ENCODE peak calls at places on chromosomes 11 and 22, in four cellular contexts. Y, M, V and W are unnamed samples.

GRCh38 chr22:17121235-17122195 is at the start of gene TMEM121B:
- DNase-seq in M (peak; percentile 85), V (peak; percentile 89), Y (peak; percentile 51), W (peak; percentile 69)

GRCh38 chr11:42620796-42621195 is 691.0 kb upstream of the API5 start:
- DNase-seq in M (no peak), V (no peak), Y (no peak), W (no peak)

GRCh38 chr22:20728523-20729190 is 45.3 kb upstream of the SERPIND1 start:
- DNase-seq in V (no peak), M (no peak), Y (no peak), W (no peak)

GRCh38 chr11:13140028-13140870 is 131.1 kb downstream of the RASSF10 start:
- DNase-seq in M (no peak), Y (peak; percentile 65), V (no peak), W (no peak)

GRCh38 chr11:132472411-132473205 is 1059.7 kb downstream of the OPCML start:
- DNase-seq in M (peak; percentile 19), V (no peak), Y (no peak), W (peak; percentile 27)

GRCh38 chr11:113159967-113160621 is 154.3 kb upstream of the TTC12 start:
- DNase-seq in V (peak; percentile 45), M (no peak), Y (no peak), W (peak; percentile 69)

GRCh38 chr22:20295262-20296064 is 24.4 kb downstream of the DGCR6L start:
- DNase-seq in M (no peak), Y (no peak), V (no peak), W (no peak)

GRCh38 chr22:47374273-47374771 is 611.9 kb downstream of the TBC1D22A start:
- DNase-seq in M (no peak), V (no peak), Y (no peak), W (no peak)

GRCh38 chr11:101187748-101188147 is 58.1 kb upstream of the PGR start:
- DNase-seq in Y (no peak), M (peak; percentile 5), V (no peak), W (no peak)

GRCh38 chr22:44185237-44186120 is 4.8 kb downstream of the PARVG start:
- DNase-seq in M (no peak), V (no peak), Y (no peak), W (no peak)

GRCh38 chr22:30205281-30206115 is 41.1 kb downstream of the LIF start:
- DNase-seq in Y (peak; percentile 99), M (peak; percentile 60), V (peak; percentile 75), W (peak; percentile 94)

GRCh38 chr11:2166091-2166851 is 5.3 kb upstream of the INS start:
- DNase-seq in Y (no peak), V (no peak), M (no peak), W (peak; percentile 33)

GRCh38 chr22:20724676-20725454 is 49.0 kb upstream of the SERPIND1 start:
- DNase-seq in Y (no peak), M (no peak), V (no peak), W (no peak)

GRCh38 chr11:65100674-65101350 is 4.8 kb downstream of the VPS51 start:
- DNase-seq in Y (no peak), V (no peak), M (no peak), W (no peak)

GRCh38 chr11:62024975-62025374 is 57.5 kb upstream of the FTH1 start:
- DNase-seq in V (no peak), Y (no peak), M (no peak), W (no peak)
- H3K4me3 ChIP-seq in V (no peak overlapping the region), Y (peak overlapping the region; percentile 55), M (no peak overlapping the region), W (peak overlapping the region; percentile 31)

GRCh38 chr11:62504158-62504973 is 42.2 kb downstream of the AHNAK start:
- DNase-seq in V (peak; percentile 39), M (peak; percentile 19), Y (no peak), W (no peak)

GRCh38 chr11:62507023-62507422 is 39.6 kb downstream of the AHNAK start:
- DNase-seq in M (no peak), V (no peak), Y (no peak), W (no peak)

GRCh38 chr11:62506413-62506940 is 40.1 kb downstream of the AHNAK start:
- DNase-seq in M (no peak), V (no peak), Y (no peak), W (no peak)

GRCh38 chr11:62505784-62506145 is 40.8 kb downstream of the AHNAK start:
- DNase-seq in M (peak; percentile 17), V (no peak), Y (no peak), W (no peak)

DNA sequence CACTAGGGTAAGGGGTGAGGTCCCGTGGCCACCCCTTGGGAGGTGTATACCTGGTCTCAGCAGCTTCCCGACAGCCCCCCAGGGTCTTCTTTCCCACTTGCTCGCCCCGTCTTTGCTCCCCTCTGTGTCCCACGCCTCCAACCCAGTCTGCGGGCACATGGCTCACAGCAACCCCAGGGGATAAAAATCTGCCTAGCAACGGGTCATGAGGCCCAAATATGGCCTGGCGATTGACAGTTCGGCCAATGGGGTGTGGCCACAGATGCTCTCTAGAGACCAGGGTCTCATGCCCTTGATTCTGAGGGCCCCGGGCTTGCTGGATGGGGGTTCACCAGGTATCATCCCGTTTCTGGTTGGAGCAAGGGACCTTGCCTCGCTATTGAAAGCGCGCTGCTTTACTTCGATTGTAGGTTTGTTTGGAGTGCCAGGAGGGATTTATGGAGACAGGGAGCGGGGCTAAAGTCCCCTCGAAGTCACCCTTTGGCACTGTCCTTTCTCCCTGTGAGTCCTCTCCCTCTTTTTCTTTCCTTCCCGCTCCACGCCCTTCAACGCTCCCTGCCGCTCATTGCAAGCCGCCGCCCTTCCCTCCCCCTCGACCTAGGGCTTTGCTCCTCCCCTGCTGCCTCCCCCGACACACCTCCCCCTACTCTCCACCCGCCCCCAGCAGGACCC is 41.4 kb downstream of the AHNAK start:
- DNase-seq in Y (no peak), V (peak; percentile 46), M (peak; percentile 34), W (no peak)
- H3K4me1 ChIP-seq in Y (peaks cover 29% of the 10 kb centered on the region), V (peaks cover 36% of the 10 kb centered on the region), M (peaks cover 92% of the 10 kb centered on the region), W (peaks cover 36% of the 10 kb centered on the region)

GRCh38 chr11:111367411-111368284 is 11.4 kb downstream of the POU2AF1 start:
- DNase-seq in Y (no peak), V (no peak), M (no peak), W (no peak)
- H3K4me3 ChIP-seq in Y (no peak overlapping the region), V (no peak overlapping the region), M (no peak overlapping the region), W (no peak overlapping the region)

GRCh38 chr11:85762226-85762625 is 48.7 kb downstream of the SYTL2 start:
- DNase-seq in Y (no peak), V (no peak), M (no peak), W (no peak)

GRCh38 chr11:85756401-85757200 is 54.3 kb downstream of the SYTL2 start:
- DNase-seq in Y (no peak), M (no peak), V (no peak), W (no peak)

GRCh38 chr11:85758480-85759039 is 52.4 kb downstream of the SYTL2 start:
- DNase-seq in Y (no peak), V (no peak), M (no peak), W (no peak)

GRCh38 chr11:85758026-85758425 is 52.9 kb downstream of the SYTL2 start:
- DNase-seq in V (no peak), M (no peak), Y (no peak), W (no peak)

GRCh38 chr11:85759915-85760314 is 51.0 kb downstream of the SYTL2 start:
- DNase-seq in Y (peak; percentile 77), V (no peak), M (no peak), W (peak; percentile 84)
- H3K4me1 ChIP-seq in Y (peaks cover 2% of the 10 kb centered on the region), V (no peaks in the 10 kb centered on the region), M (no peaks in the 10 kb centered on the region), W (peaks cover 16% of the 10 kb centered on the region)

GRCh38 chr11:63534895-63535461 is 1.6 kb upstream of the PLAAT4 start:
- DNase-seq in V (no peak), Y (peak; percentile 2), M (no peak), W (no peak)

GRCh38 chr11:63536669-63537292 is at the start of gene PLAAT4:
- DNase-seq in M (peak; percentile 31), Y (peak; percentile 72), V (peak; percentile 39), W (peak; percentile 78)

GRCh38 chr11:63535734-63536133 is 874 bp upstream of the PLAAT4 start:
- DNase-seq in Y (no peak), V (no peak), M (no peak), W (no peak)

GRCh38 chr11:63534076-63534475 is 2.5 kb upstream of the PLAAT4 start:
- DNase-seq in Y (no peak), V (no peak), M (no peak), W (no peak)

GRCh38 chr11:63537293-63538101 is 889 bp downstream of the PLAAT4 start:
- DNase-seq in Y (no peak), M (peak; percentile 84), V (peak; percentile 79), W (peak; percentile 63)
- H3K4me3 ChIP-seq in Y (peak overlapping the region; percentile 77), M (peak overlapping the region; percentile 61), V (peak overlapping the region; percentile 57), W (peak overlapping the region; percentile 77)

GRCh38 chr22:42862045-42862734 is 5.1 kb upstream of the ARFGAP3 start:
- DNase-seq in V (no peak), Y (peak; percentile 71), M (no peak), W (no peak)
- H3K4me1 ChIP-seq in V (peaks cover 6% of the 10 kb centered on the region), Y (peaks cover 9% of the 10 kb centered on the region), M (peaks cover 22% of the 10 kb centered on the region), W (peaks cover 13% of the 10 kb centered on the region)

GRCh38 chr11:62539238-62539925 is 7.2 kb downstream of the AHNAK start:
- DNase-seq in Y (peak; percentile 77), V (peak; percentile 69), M (peak; percentile 58), W (peak; percentile 95)
- H3K4me3 ChIP-seq in Y (peak overlapping the region; percentile 96), V (peak overlapping the region; percentile 99), M (peak overlapping the region; percentile 100), W (peak overlapping the region; percentile 94)